ENCODE peak calls at places on chromosomes 12 and 14, in seven cellular contexts. E is heart left ventricle, P is suprapubic skin, G is heart right ventricle, S is ascending aorta, X is neural progenitor cell, B is IMR-90. V is an unnamed sample.

GRCh38 chr12:124684971-124685688 is 117.7 kb upstream of the NCOR2 start:
- DNase-seq in B (peak; percentile 69), S (no peak), E (no peak), G (no peak), X (no peak), P (no peak), V (peak; percentile 35)

GRCh38 chr14:20873370-20874177 is 17.6 kb upstream of the RNASE3 start:
- DNase-seq in E (peak; percentile 90), G (peak; percentile 88), B (peak; percentile 56), X (peak; percentile 89), P (peak; percentile 91), S (no peak), V (peak; percentile 70)

GRCh38 chr14:32681598-32681997 is 257.1 kb upstream of the NPAS3 start:
- DNase-seq in S (no peak), X (no peak), E (no peak), B (no peak), P (no peak), G (no peak), V (no peak)

GRCh38 chr14:58755026-58755929 is 117.5 kb downstream of the DACT1 start:
- DNase-seq in X (peak; percentile 16), B (no peak), G (no peak), P (no peak), E (no peak), S (no peak), V (no peak)

GRCh38 chr14:92039073-92039719 is 663 bp downstream of the TRIP11 start:
- DNase-seq in E (no peak), S (no peak), X (peak; percentile 79), P (no peak), B (peak; percentile 70), G (no peak), V (no peak)

GRCh38 chr14:22272408-22272807 is 316.6 kb downstream of the DAD1 start:
- DNase-seq in X (peak; percentile 36), B (no peak), G (no peak), P (no peak), E (no peak), S (no peak), V (no peak)

GRCh38 chr14:59283380-59283779 is 94.9 kb downstream of the DAAM1 start:
- DNase-seq in P (no peak), E (no peak), G (no peak), X (no peak), S (no peak), B (peak; percentile 51), V (no peak)

GRCh38 chr12:67220065-67220464 is 49.1 kb upstream of the CAND1 start:
- DNase-seq in E (no peak), B (no peak), P (no peak), G (no peak), S (no peak), X (peak; percentile 32), V (no peak)

GRCh38 chr14:103561381-103562134 is 899 bp downstream of the BAG5 start:
- DNase-seq in P (no peak), E (no peak), X (peak; percentile 71), G (no peak), B (peak; percentile 49), S (no peak), V (peak; percentile 26)

GRCh38 chr14:42703501-42703900 is 1096.8 kb downstream of the LRFN5 start:
- DNase-seq in B (no peak), S (no peak), X (no peak), G (no peak), E (no peak), P (no peak), V (no peak)

GRCh38 chr14:105187935-105188524 is 6.9 kb upstream of the NUDT14 start:
- DNase-seq in S (no peak), B (no peak), G (no peak), P (no peak), X (no peak), E (no peak), V (no peak)

GRCh38 chr12:67669925-67670631 is 21.5 kb downstream of the DYRK2 start:
- DNase-seq in X (no peak), G (no peak), P (no peak), B (no peak), S (no peak), E (no peak), V (no peak)

GRCh38 chr12:24200013-24200412 is 250.5 kb upstream of the SOX5 start:
- DNase-seq in S (no peak), B (no peak), E (no peak), X (no peak), P (no peak), G (no peak), V (no peak)

GRCh38 chr14:30550335-30550734 is 8.6 kb upstream of the G2E3 start:
- DNase-seq in G (no peak), B (peak; percentile 67), S (no peak), P (no peak), E (no peak), X (no peak), V (no peak)

GRCh38 chr12:25208554-25208953 is 13.5 kb downstream of the ETFRF1 start:
- DNase-seq in B (no peak), E (no peak), S (no peak), X (no peak), G (no peak), P (no peak), V (no peak)

GRCh38 chr12:94145231-94145979 is 3.0 kb upstream of the PLXNC1 start:
- DNase-seq in E (no peak), X (peak; percentile 21), B (peak; percentile 55), P (no peak), S (no peak), G (no peak), V (peak; percentile 22)

DNA sequence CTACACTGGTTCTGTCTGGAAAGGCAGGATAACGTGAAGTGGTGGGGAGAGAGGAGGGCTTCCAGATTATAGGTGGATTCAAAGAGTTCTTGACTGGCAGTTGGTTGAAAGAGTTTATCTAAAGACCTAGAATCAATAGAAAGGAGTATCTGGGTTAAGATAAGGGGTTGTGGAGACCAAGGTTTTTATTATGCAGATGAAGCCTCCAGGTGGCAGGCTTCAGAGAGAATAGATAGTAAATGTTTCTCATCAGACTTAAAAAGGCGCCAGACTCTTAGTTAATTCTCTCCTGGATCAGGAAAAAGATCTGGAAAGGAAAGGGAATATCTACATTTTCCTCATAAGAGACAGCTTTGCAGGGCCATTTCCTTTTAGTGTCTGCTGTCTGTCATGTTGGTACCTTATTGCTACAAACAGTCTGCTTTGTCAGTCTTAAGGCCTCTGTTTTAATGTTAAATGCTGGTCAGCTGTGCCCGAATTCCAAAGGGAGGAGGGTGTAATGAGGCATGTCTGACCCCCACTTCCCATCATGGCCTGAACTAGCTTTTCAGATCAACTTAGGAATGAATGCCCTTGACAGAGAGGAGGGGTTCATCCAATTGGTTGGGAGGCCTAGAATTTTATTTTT is 401.3 kb downstream of the FUT8 start:
- DNase-seq in S (no peak), G (no peak), X (peak; percentile 42), P (no peak), E (no peak), B (no peak), V (no peak)
- TF ChIP-seq CTCF in S (no peak), G (no peak), X (no peak), P (no peak), E (no peak), B (no peak), V (no peak)

GRCh38 chr12:120725659-120726509 is at the start of gene ACADS:
- DNase-seq in P (peak; percentile 93), X (peak; percentile 97), E (peak; percentile 93), G (peak; percentile 94), S (peak; percentile 40), B (peak; percentile 67), V (peak; percentile 95)
- H3K36me3 ChIP-seq in P (peaks cover 44% of the 10 kb centered on the region), X (no peaks in the 10 kb centered on the region), E (peaks cover 10% of the 10 kb centered on the region), G (no peaks in the 10 kb centered on the region), S (peaks cover 37% of the 10 kb centered on the region), B (peaks cover 20% of the 10 kb centered on the region), V (peaks cover 18% of the 10 kb centered on the region)

DNA sequence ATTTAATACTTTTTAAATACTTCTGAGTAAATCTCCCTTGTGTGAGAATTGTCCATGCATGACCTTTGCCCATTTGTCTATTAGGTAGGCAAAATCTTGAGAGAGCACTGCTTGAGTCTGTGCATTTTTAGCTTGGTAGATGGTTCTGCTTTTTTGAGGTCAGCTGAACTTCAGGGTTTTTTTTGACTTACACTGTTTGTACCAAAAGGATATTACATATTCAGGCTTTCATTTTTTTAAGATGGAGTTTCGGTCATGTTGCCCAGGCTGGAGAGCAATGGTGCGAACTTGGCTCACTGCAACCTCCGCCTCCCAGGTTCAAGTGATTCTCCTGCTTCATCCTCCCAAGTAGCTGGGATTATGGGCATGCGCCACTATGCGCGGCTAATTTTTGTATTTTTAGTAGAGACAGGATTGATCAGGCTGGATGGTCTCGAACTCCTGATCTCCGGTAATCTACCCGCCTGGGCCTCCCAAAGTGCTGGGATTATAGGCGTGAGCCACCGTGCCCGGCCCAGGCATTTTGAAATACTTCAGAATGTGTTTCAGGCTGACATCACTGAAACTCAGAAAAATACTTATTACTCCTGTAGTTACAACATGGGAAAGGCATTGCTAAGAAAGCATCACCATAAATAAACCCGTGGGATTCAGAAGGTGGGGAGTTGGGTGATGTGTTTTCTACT is 11.1 kb downstream of the RASSF3 start:
- DNase-seq in X (no peak), B (peak; percentile 95), P (no peak), S (no peak), E (no peak), G (no peak), V (no peak)
- H3K4me1 ChIP-seq in X (peaks cover 24% of the 10 kb centered on the region), B (peaks cover 20% of the 10 kb centered on the region), P (peaks cover 38% of the 10 kb centered on the region), S (peaks cover 7% of the 10 kb centered on the region), E (peaks cover 15% of the 10 kb centered on the region), G (peaks cover 56% of the 10 kb centered on the region), V (no peaks in the 10 kb centered on the region)

DNA sequence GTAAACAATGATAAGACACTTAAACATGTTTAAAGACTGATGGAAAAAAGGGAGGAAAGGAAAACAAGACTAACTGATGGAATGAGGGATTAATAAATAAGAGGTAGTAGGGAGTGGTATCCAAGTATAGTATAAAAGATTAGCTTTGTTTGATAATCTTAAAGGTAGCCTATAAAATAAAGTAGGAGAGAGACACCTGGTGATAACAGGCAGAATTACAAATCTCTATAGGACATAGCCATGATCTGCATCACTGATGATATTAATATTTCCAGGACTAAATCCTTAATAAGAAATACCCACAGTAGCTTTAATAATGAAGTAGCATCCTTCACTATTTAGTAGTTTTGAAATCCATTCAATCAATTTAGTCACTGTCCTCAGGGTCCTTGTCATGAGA is 30.4 kb downstream of the DLGAP5 start:
- DNase-seq in S (no peak), E (no peak), P (no peak), B (peak; percentile 54), G (no peak), X (no peak), V (no peak)
- TF ChIP-seq CTCF in S (peak; percentile 61), E (peak; percentile 56), P (peak; percentile 45), B (peak; percentile 67), G (peak; percentile 53), X (peak; percentile 38), V (peak; percentile 52)